ENCODE peak calls at places on chromosome 21, in four cellular contexts. A, H, N and Z are unnamed samples.

GRCh38 chr21:43297411-43297981 is 128.7 kb downstream of the CRYAA start:
- DNase-seq in H (no peak), A (no peak), N (no peak), Z (no peak)

GRCh38 chr21:33661146-33661545 is 18.8 kb downstream of the ITSN1 start:
- DNase-seq in N (no peak), A (no peak), H (no peak), Z (no peak)

GRCh38 chr21:44444286-44444931 is 10.9 kb upstream of the LRRC3 start:
- DNase-seq in H (no peak), N (no peak), A (no peak), Z (no peak)

GRCh38 chr21:38506606-38507331 is 8.5 kb upstream of the ERG start:
- DNase-seq in A (no peak), N (no peak), H (no peak), Z (peak)

GRCh38 chr21:38985423-38986378 is 180.0 kb downstream of the ETS2 start:
- DNase-seq in N (peak), H (peak), A (no peak), Z (peak)

GRCh38 chr21:18987515-18988026 is 584.0 kb upstream of the TMPRSS15 start:
- DNase-seq in H (no peak), N (no peak), A (no peak), Z (no peak)

GRCh38 chr21:41636636-41637625 is 129.0 kb upstream of the TMPRSS2 start:
- DNase-seq in N (no peak), A (no peak), H (no peak), Z (no peak)

GRCh38 chr21:45467221-45467779 is 62.3 kb downstream of the COL18A1 start:
- DNase-seq in N (no peak), A (no peak), H (no peak), Z (peak)

GRCh38 chr21:43193651-43194302 is 25.0 kb downstream of the CRYAA start:
- DNase-seq in N (peak), A (no peak), H (no peak), Z (no peak)

GRCh38 chr21:45016031-45016430 is 58.3 kb upstream of the ADARB1 start:
- DNase-seq in A (no peak), H (no peak), N (no peak), Z (no peak)

GRCh38 chr21:30166171-30166570 is 434 bp downstream of the CLDN17 start:
- DNase-seq in N (no peak), H (no peak), A (no peak), Z (no peak)

GRCh38 chr21:42818328-42818749 is 61.0 kb downstream of the WDR4 start:
- DNase-seq in N (peak), H (peak), A (peak), Z (peak)

GRCh38 chr21:42558846-42559245 is 45.2 kb downstream of the SLC37A1 start:
- DNase-seq in A (no peak), H (no peak), N (no peak), Z (no peak)

GRCh38 chr21:31873696-31874599 is 1.1 kb downstream of the HUNK start:
- DNase-seq in H (no peak), N (no peak), A (peak), Z (no peak)

GRCh38 chr21:41152149-41152548 is 15.8 kb upstream of the BACE2 start:
- DNase-seq in H (no peak), N (no peak), A (no peak), Z (peak)

GRCh38 chr21:43196789-43197188 is 28.0 kb downstream of the CRYAA start:
- DNase-seq in N (no peak), A (no peak), H (no peak), Z (no peak)

GRCh38 chr21:39660191-39660590 is 47.5 kb downstream of the B3GALT5 start:
- DNase-seq in H (no peak), N (no peak), A (no peak), Z (no peak)

GRCh38 chr21:44884059-44884458 is 10.6 kb upstream of the PTTG1IP start:
- DNase-seq in A (no peak), N (no peak), H (no peak), Z (no peak)

GRCh38 chr21:34702341-34702807 is 33.6 kb downstream of the CLIC6 start:
- DNase-seq in N (no peak), A (no peak), H (no peak), Z (no peak)